ENCODE peak calls at places on chromosomes 2 and 18, in four cellular contexts. C is right lobe of liver, I is psoas muscle, L is heart left ventricle. P is an unnamed sample.

GRCh38 chr2:205892141-205893064 is 193.6 kb downstream of the INO80D start:
- DNase-seq in L (no peak), C (no peak), I (no peak), P (no peak)

GRCh38 chr2:206962966-206963365 is 23.6 kb downstream of the CPO start:
- DNase-seq in L (no peak), I (no peak), C (no peak), P (no peak)

GRCh38 chr2:217114117-217114516 is 254.3 kb upstream of the TNP1 start:
- DNase-seq in L (no peak), C (no peak), I (no peak), P (no peak)

GRCh38 chr2:33317369-33318015 is 159.0 kb upstream of the RASGRP3 start:
- DNase-seq in L (no peak), C (no peak), I (no peak), P (no peak)

GRCh38 chr2:188693111-188693510 is 281.1 kb upstream of the COL3A1 start:
- DNase-seq in C (no peak), I (no peak), L (no peak), P (no peak)

GRCh38 chr18:3037423-3037915 is 24.5 kb upstream of the LPIN2 start:
- DNase-seq in L (no peak), C (no peak), I (no peak), P (no peak)

GRCh38 chr18:62634991-62635630 is 80.2 kb upstream of the PHLPP1 start:
- DNase-seq in L (no peak), I (no peak), C (no peak), P (no peak)

GRCh38 chr2:47653036-47653435 is 129.9 kb upstream of the MSH6 start:
- DNase-seq in C (no peak), L (no peak), I (no peak), P (no peak)

GRCh38 chr2:95056461-95057459 is 31.3 kb downstream of the MAL start:
- DNase-seq in I (no peak), L (no peak), C (no peak), P (no peak)
- H3K27me3 ChIP-seq in I (no peaks in the 10 kb centered on the region), L (no peaks in the 10 kb centered on the region), C (no peaks in the 10 kb centered on the region), P (no peaks in the 10 kb centered on the region)

DNA sequence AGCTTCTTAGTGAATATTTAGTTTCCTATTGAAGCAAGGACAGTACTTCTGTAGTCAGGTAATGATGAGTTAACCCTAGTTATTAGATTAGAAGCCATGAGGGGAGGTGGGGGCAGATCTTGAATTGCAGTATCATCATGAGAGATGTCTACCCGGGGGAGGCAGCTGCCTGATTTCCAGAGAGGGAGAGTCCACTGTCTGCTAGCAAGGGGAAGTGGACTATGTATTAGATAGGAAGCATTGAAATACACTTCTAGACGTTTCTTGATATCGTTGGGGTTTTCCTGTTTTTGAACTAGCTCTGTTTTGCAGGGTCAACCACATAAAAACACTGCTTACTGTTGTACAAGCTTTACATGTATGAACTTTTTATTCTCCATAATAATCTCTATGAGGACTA is 38.8 kb downstream of the APLF start:
- DNase-seq in I (no peak), C (no peak), L (no peak), P (no peak)
- H3K27me3 ChIP-seq in I (no peaks in the 10 kb centered on the region), C (no peaks in the 10 kb centered on the region), L (no peaks in the 10 kb centered on the region), P (no peaks in the 10 kb centered on the region)

DNA sequence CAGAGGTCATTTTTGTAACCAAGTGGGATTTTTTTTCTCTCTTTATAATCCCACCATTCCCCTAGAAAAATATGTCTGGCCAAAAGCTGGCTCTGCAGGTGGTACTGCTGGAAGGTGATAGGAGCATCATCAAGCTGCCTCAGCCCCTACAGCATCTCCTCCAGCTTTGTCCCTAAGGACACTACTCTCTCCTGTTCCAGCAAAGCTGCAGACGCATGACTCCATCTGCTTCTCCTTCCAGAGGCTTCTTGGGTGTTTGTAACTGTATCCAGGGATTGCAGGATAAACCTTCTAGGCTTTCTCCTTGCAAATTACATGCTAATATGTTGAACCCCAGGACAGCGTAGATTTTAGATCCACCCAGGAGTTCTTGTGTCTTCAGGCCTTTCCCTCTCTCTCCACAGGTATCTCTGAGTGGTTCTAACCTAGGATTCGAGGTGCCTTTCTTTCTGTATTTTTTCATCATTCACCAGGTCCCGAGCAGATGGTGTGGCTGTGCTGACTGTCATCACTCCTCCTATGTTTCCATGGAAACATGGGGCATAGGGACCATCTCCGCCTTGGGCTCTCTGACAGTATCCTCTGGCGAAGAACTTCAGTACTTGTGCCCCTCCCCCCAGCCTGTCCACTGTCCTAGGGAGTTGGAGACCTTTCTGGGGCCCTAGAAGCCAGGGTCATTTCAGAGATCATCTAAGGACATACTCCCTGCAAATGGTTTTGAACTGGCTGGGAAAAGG is 34.3 kb downstream of the AFF3 start:
- DNase-seq in C (no peak), L (no peak), I (no peak), P (no peak)
- H3K27me3 ChIP-seq in C (no peaks in the 10 kb centered on the region), L (no peaks in the 10 kb centered on the region), I (no peaks in the 10 kb centered on the region), P (no peaks in the 10 kb centered on the region)

GRCh38 chr2:108993095-108993937 is 4.3 kb upstream of the EDAR start:
- DNase-seq in I (no peak), C (no peak), L (no peak), P (no peak)
- H3K27me3 ChIP-seq in I (no peaks in the 10 kb centered on the region), C (no peaks in the 10 kb centered on the region), L (no peaks in the 10 kb centered on the region), P (no peaks in the 10 kb centered on the region)

GRCh38 chr2:3770724-3771415 is 67.5 kb downstream of the DCDC2C start:
- DNase-seq in I (no peak), C (no peak), L (no peak), P (no peak)

GRCh38 chr2:3778016-3778415 is 74.6 kb downstream of the DCDC2C start:
- DNase-seq in I (no peak), L (no peak), C (no peak), P (no peak)

GRCh38 chr2:3776311-3776710 is 72.9 kb downstream of the DCDC2C start:
- DNase-seq in L (no peak), I (no peak), C (no peak), P (no peak)

GRCh38 chr2:3771576-3771975 is 68.2 kb downstream of the DCDC2C start:
- DNase-seq in C (no peak), L (no peak), I (no peak), P (no peak)

DNA sequence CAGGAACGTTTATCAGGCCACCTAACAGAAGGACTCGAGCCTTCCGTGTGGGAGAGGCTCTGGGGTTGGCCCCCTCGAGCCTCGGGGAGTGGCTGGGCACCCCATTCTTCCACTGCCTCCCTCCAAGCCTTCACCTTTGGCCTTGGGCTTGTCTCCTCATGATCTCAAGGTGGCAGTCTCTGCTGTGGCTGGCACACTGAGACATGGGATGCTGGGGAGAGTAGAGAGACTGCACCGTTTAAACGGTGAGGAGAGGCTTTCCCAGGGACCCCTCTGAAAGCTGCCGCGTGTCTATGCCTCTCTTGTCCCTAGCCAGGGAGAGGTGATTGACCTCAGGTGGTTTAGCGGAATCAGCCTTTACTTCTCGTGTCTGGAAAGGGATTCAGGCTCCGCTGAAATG is 71.0 kb downstream of the DCDC2C start:
- DNase-seq in C (no peak), I (no peak), L (no peak), P (no peak)
- H3K27me3 ChIP-seq in C (no peaks in the 10 kb centered on the region), I (no peaks in the 10 kb centered on the region), L (no peaks in the 10 kb centered on the region), P (peaks cover 2% of the 10 kb centered on the region)

DNA sequence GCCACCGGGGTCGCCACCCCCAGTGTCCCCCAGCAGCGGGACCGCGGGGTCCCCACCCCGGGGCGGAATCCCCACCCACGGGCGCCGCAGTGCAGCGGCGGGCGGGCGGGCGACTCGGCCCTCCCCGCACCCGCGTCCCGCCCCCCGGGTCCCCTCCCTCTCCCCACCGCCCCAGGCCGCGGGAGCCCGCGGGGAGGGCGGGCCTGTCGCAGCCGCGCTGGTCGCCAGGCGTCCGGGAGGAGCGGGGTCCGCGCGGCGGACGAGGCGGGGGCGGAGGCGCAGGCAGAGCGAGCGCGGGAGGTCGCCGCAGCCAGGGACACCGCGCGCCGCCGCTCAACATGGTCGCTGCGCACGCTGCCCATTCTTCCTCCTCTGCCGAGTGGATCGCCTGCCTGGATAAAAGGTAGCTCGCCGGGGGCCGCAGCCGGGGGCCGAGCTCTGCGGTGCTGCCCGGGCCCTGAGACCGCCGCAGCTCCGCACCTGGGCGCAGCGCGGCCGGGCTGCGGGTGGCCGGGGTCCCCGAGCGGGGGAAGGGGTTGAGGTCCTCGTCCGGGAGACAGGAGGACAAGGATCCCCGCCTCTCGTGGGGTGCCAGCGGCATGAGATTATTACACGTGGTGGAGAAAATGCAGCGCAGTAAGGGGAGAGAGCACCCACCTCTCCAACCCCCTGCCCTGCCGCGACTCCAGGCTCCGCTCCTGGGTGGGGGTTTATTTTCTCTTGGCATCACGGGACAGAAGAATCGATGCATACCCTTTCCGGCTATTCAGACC is at the start of gene RAPGEF4:
- DNase-seq in I (no peak), L (no peak), C (peak; percentile 36), P (no peak)
- H3K27me3 ChIP-seq in I (no peaks in the 10 kb centered on the region), L (peaks cover 4% of the 10 kb centered on the region), C (no peaks in the 10 kb centered on the region), P (peaks cover 47% of the 10 kb centered on the region)

GRCh38 chr2:204223544-204223943 is 287.0 kb downstream of the ICOS start:
- DNase-seq in C (no peak), I (no peak), L (no peak), P (no peak)

GRCh38 chr2:204234248-204234647 is 297.7 kb downstream of the ICOS start:
- DNase-seq in I (no peak), C (no peak), L (no peak), P (no peak)

GRCh38 chr2:204225633-204226032 is 289.1 kb downstream of the ICOS start:
- DNase-seq in C (no peak), L (no peak), I (no peak), P (no peak)

GRCh38 chr2:204226305-204226861 is 289.8 kb downstream of the ICOS start:
- DNase-seq in C (no peak), L (no peak), I (no peak), P (no peak)

DNA sequence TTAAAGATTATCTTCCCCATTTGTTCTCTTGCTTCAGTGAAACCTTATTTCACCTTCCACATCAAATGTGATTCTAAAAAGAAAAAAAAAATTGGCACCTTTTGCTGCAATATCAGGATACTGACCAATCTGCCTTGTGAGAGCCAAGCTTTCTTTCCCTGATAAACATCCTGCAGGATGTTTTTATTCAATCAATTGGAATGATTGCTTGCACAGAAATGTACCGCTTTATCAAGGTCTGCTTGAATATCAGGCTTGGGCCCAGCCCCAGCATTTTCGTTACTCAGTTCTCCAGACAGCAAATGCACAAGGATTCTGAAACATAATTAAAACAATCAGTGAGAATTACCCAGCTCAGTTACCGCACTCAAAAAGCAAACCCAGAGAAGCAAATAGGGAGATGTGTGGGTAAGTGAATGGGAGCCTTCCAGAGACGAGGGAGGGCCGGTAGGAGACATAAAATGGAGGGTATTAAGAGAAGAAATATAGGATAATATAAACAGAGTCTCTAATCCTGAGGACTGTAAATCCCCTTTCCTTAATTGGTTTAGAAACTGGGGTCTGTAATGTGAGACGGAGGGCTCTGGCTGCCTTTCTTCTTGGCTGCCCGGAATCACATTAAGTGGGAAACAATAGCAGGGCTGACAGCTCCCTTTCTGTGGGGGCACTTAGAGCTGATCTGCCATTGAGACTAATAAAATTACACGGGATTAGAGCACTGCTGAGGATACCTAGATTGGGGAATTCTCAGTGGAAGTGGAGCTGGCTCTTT is 291.8 kb downstream of the ICOS start:
- DNase-seq in C (no peak), L (no peak), I (no peak), P (no peak)
- H3K27me3 ChIP-seq in C (no peaks in the 10 kb centered on the region), L (no peaks in the 10 kb centered on the region), I (no peaks in the 10 kb centered on the region), P (peaks cover 4% of the 10 kb centered on the region)